ENCODE peak calls at places on chromosomes 6 and 20, in five cellular contexts. E is spleen, U is activated T-cell treated with anti-CD3 and anti-CD28 coated beads for 48 hours, R is GDM1, K is B cell. D is an unnamed sample.
A peak's percentile ranks its signal among the peaks of the same experiment; 100 is the strongest.

GRCh38 chr6:81683928-81684327 is 68.6 kb downstream of the TENT5A start:
- DNase-seq in K (no peak), U (no peak), R (no peak), E (no peak), D (no peak)

GRCh38 chr6:105402981-105403935 is at the start of gene PREP:
- DNase-seq in E (peak; percentile 98), R (peak; percentile 87), U (peak; percentile 87), K (peak; percentile 83), D (peak; percentile 85)

GRCh38 chr6:129494099-129494498 is 215.9 kb downstream of the ARHGAP18 start:
- DNase-seq in R (no peak), U (no peak), K (no peak), E (no peak), D (no peak)

GRCh38 chr6:30260036-30260504 is 46.9 kb upstream of the TRIM26 start:
- DNase-seq in R (no peak), K (no peak), U (peak; percentile 16), E (peak; percentile 76), D (no peak)

GRCh38 chr6:162684961-162685360 is 42.6 kb downstream of the PRKN start:
- DNase-seq in R (no peak), U (no peak), K (no peak), E (no peak), D (no peak)

GRCh38 chr6:3318226-3318625 is 59.5 kb downstream of the PSMG4 start:
- DNase-seq in U (peak; percentile 60), K (no peak), R (no peak), E (peak; percentile 74), D (no peak)

GRCh38 chr6:6825986-6826901 is 237.7 kb downstream of the LY86 start:
- DNase-seq in U (no peak), R (peak; percentile 67), K (peak; percentile 50), E (peak; percentile 82), D (no peak)

GRCh38 chr20:24608926-24609667 is 139.7 kb downstream of the SYNDIG1 start:
- DNase-seq in U (no peak), R (no peak), E (no peak), K (no peak), D (no peak)

GRCh38 chr6:157762636-157763035 is 60.4 kb upstream of the SNX9 start:
- DNase-seq in R (no peak), U (no peak), K (peak; percentile 40), E (no peak), D (no peak)

GRCh38 chr6:42269553-42269952 is 51.9 kb upstream of the MRPS10 start:
- DNase-seq in U (no peak), R (no peak), K (peak; percentile 59), E (peak; percentile 84), D (no peak)

GRCh38 chr6:83155794-83156193 is 37.3 kb downstream of the PGM3 start:
- DNase-seq in K (no peak), R (no peak), E (no peak), U (no peak), D (no peak)

GRCh38 chr20:37758332-37758731 is 64.5 kb downstream of the CTNNBL1 start:
- DNase-seq in E (no peak), R (no peak), K (no peak), U (no peak), D (no peak)

GRCh38 chr6:3473773-3474172 is 16.9 kb upstream of the SLC22A23 start:
- DNase-seq in R (no peak), U (no peak), K (no peak), E (no peak), D (no peak)

GRCh38 chr6:164085552-164086325 is 671.2 kb downstream of the QKI start:
- DNase-seq in E (peak; percentile 76), U (no peak), K (no peak), R (no peak), D (no peak)

GRCh38 chr6:30348957-30349356 is 4.0 kb downstream of the RPP21 start:
- DNase-seq in R (no peak), K (no peak), U (no peak), E (no peak), D (no peak)

GRCh38 chr6:132209351-132209750 is 191.9 kb downstream of the MOXD1 start:
- DNase-seq in R (no peak), U (no peak), E (no peak), K (no peak), D (peak; percentile 76)

GRCh38 chr20:62938105-62938888 is at the start of gene GID8:
- DNase-seq in U (peak; percentile 49), E (peak; percentile 93), K (no peak), R (no peak), D (peak; percentile 82)

GRCh38 chr6:134235937-134236751 is 81.8 kb downstream of the SGK1 start:
- DNase-seq in K (peak; percentile 42), U (no peak), R (no peak), E (no peak), D (no peak)

GRCh38 chr6:112780498-112781096 is 433.5 kb downstream of the RFPL4B start:
- DNase-seq in K (peak; percentile 54), U (peak; percentile 13), R (peak; percentile 11), E (no peak), D (no peak)

GRCh38 chr20:58868795-58869194 is 16.3 kb downstream of the GNAS start:
- DNase-seq in E (no peak), K (no peak), U (no peak), R (no peak), D (no peak)

GRCh38 chr6:15879372-15880261 is 216.8 kb upstream of the DTNBP1 start:
- DNase-seq in U (peak; percentile 65), R (no peak), E (peak; percentile 90), K (peak; percentile 72), D (no peak)

GRCh38 chr6:108117427-108118358 is 43.2 kb upstream of the OSTM1 start:
- DNase-seq in R (peak; percentile 30), U (no peak), K (no peak), E (peak; percentile 89), D (no peak)

GRCh38 chr6:39934060-39934757 is at the start of gene MOCS1:
- DNase-seq in R (no peak), E (peak; percentile 88), K (no peak), U (peak; percentile 50), D (no peak)

GRCh38 chr6:107230024-107230423 is 114.7 kb upstream of the BEND3 start:
- DNase-seq in R (no peak), E (no peak), K (no peak), U (no peak), D (no peak)

GRCh38 chr20:682123-682522 is 6.5 kb upstream of the SCRT2 start:
- DNase-seq in U (no peak), E (no peak), R (no peak), K (no peak), D (no peak)

GRCh38 chr6:96058094-96058493 is 42.3 kb downstream of the FUT9 start:
- DNase-seq in U (no peak), E (no peak), K (no peak), R (no peak), D (no peak)

GRCh38 chr6:149112976-149113375 is 204.5 kb upstream of the TAB2 start:
- DNase-seq in E (no peak), K (no peak), R (no peak), U (no peak), D (no peak)

GRCh38 chr20:59441860-59442810 is 141.7 kb downstream of the EDN3 start:
- DNase-seq in K (no peak), R (no peak), E (no peak), U (no peak), D (no peak)

GRCh38 chr6:155117266-155117665 is 122.2 kb downstream of the TIAM2 start:
- DNase-seq in U (no peak), R (no peak), E (no peak), K (no peak), D (no peak)

GRCh38 chr6:82138075-82138791 is 109.3 kb downstream of the IBTK start:
- DNase-seq in R (no peak), K (no peak), E (no peak), U (no peak), D (no peak)

GRCh38 chr6:164069352-164070022 is 655.0 kb downstream of the QKI start:
- DNase-seq in R (no peak), E (no peak), U (no peak), K (no peak), D (no peak)

GRCh38 chr6:49906511-49906910 is 40.2 kb upstream of the CRISP1 start:
- DNase-seq in E (no peak), R (no peak), U (no peak), K (no peak), D (no peak)

GRCh38 chr6:122621638-122622037 is 11.4 kb downstream of the PKIB start:
- DNase-seq in E (no peak), U (no peak), R (no peak), K (no peak), D (no peak)

GRCh38 chr20:52060794-52061714 is 130.5 kb downstream of the ZFP64 start:
- DNase-seq in E (no peak), R (no peak), U (no peak), K (no peak), D (no peak)

GRCh38 chr20:34515484-34516037 is 661 bp upstream of the DYNLRB1 start:
- DNase-seq in R (peak; percentile 41), U (peak; percentile 60), K (peak; percentile 84), E (peak; percentile 90), D (peak; percentile 96)

GRCh38 chr6:159939591-159940016 is 29.3 kb upstream of the IGF2R start:
- DNase-seq in E (no peak), U (no peak), K (no peak), R (no peak), D (no peak)

GRCh38 chr20:41748051-41748450 is 129.9 kb upstream of the CHD6 start:
- DNase-seq in K (no peak), R (no peak), E (no peak), U (no peak), D (no peak)

GRCh38 chr6:15593798-15594197 is 69.0 kb downstream of the DTNBP1 start:
- DNase-seq in K (no peak), E (no peak), R (no peak), U (no peak), D (no peak)

GRCh38 chr20:23032679-23033078 is 2.4 kb upstream of the SSTR4 start:
- DNase-seq in E (no peak), R (no peak), U (no peak), K (no peak), D (no peak)

GRCh38 chr6:21597243-21597682 is 3.7 kb downstream of the SOX4 start:
- DNase-seq in U (no peak), R (no peak), E (no peak), K (no peak), D (no peak)